ENCODE peak calls at places on chromosomes 2 and 18, in six cellular contexts. X, A, V, G, M and D are unnamed samples.

GRCh38 chr2:165161510-165161909 is 42.3 kb downstream of the SCN3A start:
- DNase-seq in X (no peak), A (no peak), V (no peak), G (peak; percentile 61), M (no peak), D (no peak)

GRCh38 chr2:55839182-55839819 is 84.3 kb downstream of the EFEMP1 start:
- DNase-seq in X (no peak), A (no peak), V (no peak), G (peak; percentile 46), M (no peak), D (peak; percentile 27)

GRCh38 chr2:122236152-122236892 is 480.9 kb downstream of the TSN start:
- DNase-seq in X (no peak), A (no peak), V (peak; percentile 67), G (no peak), M (peak; percentile 57), D (no peak)

GRCh38 chr2:239882335-239882734 is 142.8 kb downstream of the NDUFA10 start:
- DNase-seq in X (peak; percentile 69), A (peak; percentile 56), V (peak; percentile 75), G (no peak), M (no peak), D (peak; percentile 5)

GRCh38 chr2:197001921-197002320 is 75.4 kb upstream of the PGAP1 start:
- DNase-seq in X (no peak), A (no peak), V (no peak), G (no peak), M (no peak), D (no peak)

GRCh38 chr2:191617589-191617988 is 60.3 kb upstream of the NABP1 start:
- DNase-seq in X (no peak), A (no peak), V (no peak), G (no peak), M (no peak), D (no peak)

GRCh38 chr2:236169741-236170654 is 1.8 kb upstream of the GBX2 start:
- DNase-seq in X (no peak), A (no peak), V (no peak), G (no peak), M (no peak), D (no peak)

GRCh38 chr2:172373761-172374160 is 53.6 kb upstream of the ITGA6 start:
- DNase-seq in X (no peak), A (no peak), V (no peak), G (no peak), M (no peak), D (no peak)

GRCh38 chr18:11752116-11752911 is 63.2 kb downstream of the GNAL start:
- DNase-seq in X (no peak), A (no peak), V (no peak), G (peak; percentile 30), M (no peak), D (no peak)

GRCh38 chr2:1625281-1626001 is 118.9 kb downstream of the PXDN start:
- DNase-seq in X (peak; percentile 31), A (peak; percentile 36), V (no peak), G (peak; percentile 82), M (peak; percentile 70), D (no peak)

GRCh38 chr18:63578357-63578958 is 8.7 kb upstream of the SERPINB13 start:
- DNase-seq in X (peak; percentile 53), A (peak; percentile 22), V (no peak), G (peak; percentile 36), M (no peak), D (peak; percentile 67)

GRCh38 chr2:203030545-203030944 is 15.9 kb downstream of the NBEAL1 start:
- DNase-seq in X (no peak), A (no peak), V (no peak), G (no peak), M (no peak), D (no peak)

GRCh38 chr18:55404811-55405654 is 183.0 kb downstream of the TCF4 start:
- DNase-seq in X (no peak), A (no peak), V (no peak), G (no peak), M (no peak), D (no peak)

GRCh38 chr2:34851804-34852203 is 1252.7 kb upstream of the FAM98A start:
- DNase-seq in X (no peak), A (no peak), V (no peak), G (no peak), M (no peak), D (no peak)

GRCh38 chr2:38750011-38750792 is 959 bp downstream of the SRSF7 start:
- DNase-seq in X (no peak), A (no peak), V (peak; percentile 78), G (peak; percentile 19), M (peak; percentile 74), D (peak; percentile 37)

GRCh38 chr2:195488567-195488966 is 168.5 kb upstream of the SLC39A10 start:
- DNase-seq in X (no peak), A (no peak), V (no peak), G (peak; percentile 5), M (no peak), D (no peak)

GRCh38 chr18:62407660-62408059 is 82.5 kb downstream of the TNFRSF11A start:
- DNase-seq in X (no peak), A (no peak), V (peak; percentile 4), G (no peak), M (no peak), D (no peak)

GRCh38 chr2:109374548-109375130 is 239.1 kb downstream of the SEPTIN10 start:
- DNase-seq in X (no peak), A (no peak), V (peak; percentile 57), G (no peak), M (no peak), D (peak; percentile 1)

GRCh38 chr2:43402452-43402937 is 176.1 kb upstream of the ZFP36L2 start:
- DNase-seq in X (no peak), A (no peak), V (no peak), G (peak; percentile 41), M (no peak), D (no peak)

GRCh38 chr18:73638709-73639108 is 508.9 kb downstream of the FBXO15 start:
- DNase-seq in X (no peak), A (no peak), V (no peak), G (peak; percentile 71), M (no peak), D (no peak)

GRCh38 chr2:211455225-211455841 is 898.9 kb downstream of the CPS1 start:
- DNase-seq in X (peak; percentile 7), A (peak; percentile 20), V (no peak), G (peak; percentile 22), M (no peak), D (peak; percentile 66)

GRCh38 chr2:144703852-144704324 is 184.0 kb upstream of the ZEB2 start:
- DNase-seq in X (peak; percentile 56), A (no peak), V (peak; percentile 64), G (peak; percentile 61), M (peak; percentile 34), D (no peak)

GRCh38 chr2:15661295-15661569 is 69.6 kb downstream of the DDX1 start:
- DNase-seq in X (no peak), A (no peak), V (no peak), G (no peak), M (no peak), D (no peak)

GRCh38 chr18:22163432-22163831 is 6.0 kb upstream of the GATA6 start:
- DNase-seq in X (no peak), A (no peak), V (no peak), G (no peak), M (no peak), D (no peak)

GRCh38 chr2:73977466-73977865 is 7.2 kb upstream of the TET3 start:
- DNase-seq in X (no peak), A (no peak), V (no peak), G (no peak), M (no peak), D (no peak)

GRCh38 chr18:29849145-29849544 is 1193.4 kb downstream of the DSC3 start:
- DNase-seq in X (no peak), A (no peak), V (no peak), G (no peak), M (no peak), D (no peak)

GRCh38 chr18:10113156-10114022 is 199.6 kb downstream of the VAPA start:
- DNase-seq in X (no peak), A (no peak), V (no peak), G (no peak), M (peak; percentile 60), D (no peak)

GRCh38 chr2:207143474-207144190 is 22.1 kb downstream of the KLF7 start:
- DNase-seq in X (peak; percentile 91), A (no peak), V (peak; percentile 91), G (no peak), M (peak; percentile 85), D (peak; percentile 68)

DNA sequence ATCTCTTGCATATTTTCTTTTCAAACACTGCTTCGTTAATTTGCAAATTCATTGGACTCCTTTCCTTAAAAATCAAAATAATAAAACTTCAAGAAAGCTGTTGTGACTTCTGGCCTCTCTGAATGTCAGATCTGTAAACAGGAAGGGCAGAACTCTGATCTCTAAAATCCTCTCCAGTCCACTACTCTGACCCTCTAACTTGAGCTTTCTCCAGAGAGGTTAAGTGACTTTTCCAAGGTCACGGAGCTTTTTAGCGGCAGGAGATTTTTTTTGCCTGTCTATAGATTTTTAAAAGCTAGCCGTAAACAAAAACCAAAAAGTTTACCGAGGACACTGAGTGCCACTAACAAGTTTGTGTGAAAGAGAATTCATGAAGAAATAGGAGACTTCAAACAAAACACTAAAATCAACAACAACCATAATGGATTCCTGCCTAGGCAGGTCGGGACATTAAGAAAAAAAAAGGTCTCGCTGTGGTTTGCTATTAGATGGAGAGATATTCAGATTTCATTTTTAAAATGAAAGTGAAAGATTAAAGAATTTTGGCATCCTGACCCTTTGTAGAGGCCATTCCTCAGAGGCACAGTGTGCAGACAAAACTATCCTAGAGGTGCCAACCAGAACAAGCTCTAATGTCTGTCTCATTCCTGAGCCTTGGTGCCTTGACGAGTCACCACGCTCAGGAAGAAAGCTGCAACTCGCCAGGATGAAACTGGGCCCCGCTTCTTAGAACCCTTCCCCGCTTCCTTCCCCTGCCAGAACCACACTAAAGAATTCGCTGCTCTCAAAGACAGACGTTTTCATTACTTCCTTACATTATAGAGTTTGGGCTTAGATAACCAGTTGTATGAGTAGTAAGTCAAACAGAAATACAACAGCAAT is 155.8 kb downstream of the TGIF1 start:
- DNase-seq in X (no peak), A (no peak), V (no peak), G (peak; percentile 62), M (no peak), D (no peak)
- H3K4me1 ChIP-seq in X (peaks cover 13% of the 10 kb centered on the region), A (no peaks in the 10 kb centered on the region), V (peaks cover 24% of the 10 kb centered on the region), G (peaks cover 12% of the 10 kb centered on the region), M (peaks cover 35% of the 10 kb centered on the region), D (peaks cover 39% of the 10 kb centered on the region)

DNA sequence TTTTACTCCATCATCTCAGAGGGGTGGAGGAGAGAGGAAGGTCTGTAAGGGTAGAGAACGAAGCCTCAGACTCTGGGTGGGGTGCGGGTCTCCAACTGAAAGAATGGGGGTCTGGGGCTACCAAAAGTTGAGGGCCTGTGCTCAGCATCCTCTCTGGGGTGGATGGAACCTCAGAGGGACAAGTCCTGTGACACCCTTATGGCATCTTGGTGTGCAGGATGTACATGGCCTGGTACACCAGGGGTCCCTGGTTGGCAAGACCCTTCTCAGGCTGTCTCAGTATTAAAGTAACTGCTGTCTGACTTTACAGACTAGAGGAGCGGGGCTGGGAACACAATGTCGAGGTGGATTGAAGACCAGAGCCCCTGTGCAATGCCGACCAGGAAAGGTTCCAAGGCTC is 2.3 kb upstream of the SLC4A3 start:
- DNase-seq in X (no peak), A (no peak), V (no peak), G (no peak), M (no peak), D (no peak)
- H3K4me3 ChIP-seq in X (no peak overlapping the region), A (no peak overlapping the region), V (no peak overlapping the region), G (no peak overlapping the region), M (no peak overlapping the region), D (no peak overlapping the region)

GRCh38 chr2:233433794-233434193 is 79.5 kb downstream of the DGKD start:
- DNase-seq in X (no peak), A (no peak), V (peak; percentile 19), G (peak; percentile 44), M (no peak), D (no peak)
- H3K4me1 ChIP-seq in X (no peaks in the 10 kb centered on the region), A (no peaks in the 10 kb centered on the region), V (peaks cover 12% of the 10 kb centered on the region), G (peaks cover 10% of the 10 kb centered on the region), M (peaks cover 70% of the 10 kb centered on the region), D (no peaks in the 10 kb centered on the region)

GRCh38 chr2:127811922-127812321 is 951 bp upstream of the WDR33 start:
- DNase-seq in X (no peak), A (no peak), V (no peak), G (no peak), M (no peak), D (no peak)
- H3K4me3 ChIP-seq in X (peak overlapping the region; percentile 74), A (peak overlapping the region; percentile 93), V (peak overlapping the region; percentile 70), G (no peak overlapping the region), M (peak overlapping the region; percentile 79), D (no peak overlapping the region)